ENCODE peak calls at places on chromosomes 4 and X, in five cellular contexts. One of them, this sample, is unnamed.

GRCh38 chr4:140078366-140078765 is 75.6 kb downstream of the MAML3 start:
- DNase-seq in fibroblast of the conjunctiva: no peak
- DNase-seq in C1 segment of cervical spinal cord: no peak
- DNase-seq in putamen: no peak
- DNase-seq in stimulated activated naive B cell treated with anti-CD40 and anti-IgM and Interleukin-4, amounts not matched to agents 10 μg/mL and 1 μg/mL and 100 μg/mL, for 72 hours: no peak
- DNase-seq in this sample: peak

GRCh38 chr4:147768113-147768512 is 36.2 kb downstream of the ARHGAP10 start:
- DNase-seq in C1 segment of cervical spinal cord: no peak
- DNase-seq in fibroblast of the conjunctiva: no peak
- DNase-seq in stimulated activated naive B cell treated with anti-CD40 and anti-IgM and Interleukin-4, amounts not matched to agents 10 μg/mL and 1 μg/mL and 100 μg/mL, for 72 hours: no peak
- DNase-seq in putamen: no peak
- DNase-seq in this sample: peak

GRCh38 chrX:261167-261857 is 19.9 kb upstream of the PLCXD1 start:
- DNase-seq in stimulated activated naive B cell treated with anti-CD40 and anti-IgM and Interleukin-4, amounts not matched to agents 10 μg/mL and 1 μg/mL and 100 μg/mL, for 72 hours: no peak
- DNase-seq in C1 segment of cervical spinal cord: no peak
- DNase-seq in fibroblast of the conjunctiva: no peak
- DNase-seq in putamen: no peak
- DNase-seq in this sample: no peak

GRCh38 chrX:128287693-128288092 is 235.5 kb upstream of the ACTRT1 start:
- DNase-seq in putamen: no peak
- DNase-seq in C1 segment of cervical spinal cord: no peak
- DNase-seq in fibroblast of the conjunctiva: no peak
- DNase-seq in stimulated activated naive B cell treated with anti-CD40 and anti-IgM and Interleukin-4, amounts not matched to agents 10 μg/mL and 1 μg/mL and 100 μg/mL, for 72 hours: no peak
- DNase-seq in this sample: no peak

GRCh38 chr4:113908829-113909228 is 70.6 kb downstream of the ARSJ start:
- DNase-seq in stimulated activated naive B cell treated with anti-CD40 and anti-IgM and Interleukin-4, amounts not matched to agents 10 μg/mL and 1 μg/mL and 100 μg/mL, for 72 hours: no peak
- DNase-seq in putamen: no peak
- DNase-seq in C1 segment of cervical spinal cord: no peak
- DNase-seq in fibroblast of the conjunctiva: no peak
- DNase-seq in this sample: no peak

GRCh38 chr4:127400736-127401346 is 231.9 kb upstream of the INTU start:
- DNase-seq in putamen: no peak
- DNase-seq in stimulated activated naive B cell treated with anti-CD40 and anti-IgM and Interleukin-4, amounts not matched to agents 10 μg/mL and 1 μg/mL and 100 μg/mL, for 72 hours: peak
- DNase-seq in C1 segment of cervical spinal cord: no peak
- DNase-seq in fibroblast of the conjunctiva: peak
- DNase-seq in this sample: peak

GRCh38 chr4:173371292-173372192 is 788 bp downstream of the SAP30 start:
- DNase-seq in stimulated activated naive B cell treated with anti-CD40 and anti-IgM and Interleukin-4, amounts not matched to agents 10 μg/mL and 1 μg/mL and 100 μg/mL, for 72 hours: peak
- DNase-seq in C1 segment of cervical spinal cord: peak
- DNase-seq in fibroblast of the conjunctiva: peak
- DNase-seq in putamen: peak
- DNase-seq in this sample: peak

GRCh38 chr4:148375581-148375980 is 66.6 kb downstream of the NR3C2 start:
- DNase-seq in C1 segment of cervical spinal cord: no peak
- DNase-seq in stimulated activated naive B cell treated with anti-CD40 and anti-IgM and Interleukin-4, amounts not matched to agents 10 μg/mL and 1 μg/mL and 100 μg/mL, for 72 hours: no peak
- DNase-seq in fibroblast of the conjunctiva: no peak
- DNase-seq in putamen: no peak
- DNase-seq in this sample: no peak

GRCh38 chrX:17328837-17329236 is 46.2 kb upstream of the NHS start:
- DNase-seq in stimulated activated naive B cell treated with anti-CD40 and anti-IgM and Interleukin-4, amounts not matched to agents 10 μg/mL and 1 μg/mL and 100 μg/mL, for 72 hours: no peak
- DNase-seq in C1 segment of cervical spinal cord: no peak
- DNase-seq in putamen: no peak
- DNase-seq in fibroblast of the conjunctiva: no peak
- DNase-seq in this sample: no peak

GRCh38 chrX:44312421-44312820 is 31.1 kb downstream of the EFHC2 start:
- DNase-seq in stimulated activated naive B cell treated with anti-CD40 and anti-IgM and Interleukin-4, amounts not matched to agents 10 μg/mL and 1 μg/mL and 100 μg/mL, for 72 hours: no peak
- DNase-seq in putamen: no peak
- DNase-seq in fibroblast of the conjunctiva: no peak
- DNase-seq in C1 segment of cervical spinal cord: no peak
- DNase-seq in this sample: no peak

GRCh38 chrX:32778965-32779364 is 432.4 kb downstream of the DMD start:
- DNase-seq in fibroblast of the conjunctiva: no peak
- DNase-seq in stimulated activated naive B cell treated with anti-CD40 and anti-IgM and Interleukin-4, amounts not matched to agents 10 μg/mL and 1 μg/mL and 100 μg/mL, for 72 hours: no peak
- DNase-seq in putamen: no peak
- DNase-seq in C1 segment of cervical spinal cord: no peak
- DNase-seq in this sample: no peak

GRCh38 chr4:105140684-105141490 is 5.8 kb upstream of the TET2 start:
- DNase-seq in C1 segment of cervical spinal cord: no peak
- DNase-seq in stimulated activated naive B cell treated with anti-CD40 and anti-IgM and Interleukin-4, amounts not matched to agents 10 μg/mL and 1 μg/mL and 100 μg/mL, for 72 hours: no peak
- DNase-seq in fibroblast of the conjunctiva: no peak
- DNase-seq in putamen: peak
- DNase-seq in this sample: peak

GRCh38 chrX:16512401-16512776 is 137.6 kb upstream of the S100G start:
- DNase-seq in fibroblast of the conjunctiva: no peak
- DNase-seq in putamen: no peak
- DNase-seq in stimulated activated naive B cell treated with anti-CD40 and anti-IgM and Interleukin-4, amounts not matched to agents 10 μg/mL and 1 μg/mL and 100 μg/mL, for 72 hours: no peak
- DNase-seq in C1 segment of cervical spinal cord: no peak
- DNase-seq in this sample: no peak

GRCh38 chr4:48653217-48654014 is 126.7 kb downstream of the FRYL start:
- DNase-seq in C1 segment of cervical spinal cord: peak
- DNase-seq in putamen: peak
- DNase-seq in stimulated activated naive B cell treated with anti-CD40 and anti-IgM and Interleukin-4, amounts not matched to agents 10 μg/mL and 1 μg/mL and 100 μg/mL, for 72 hours: no peak
- DNase-seq in fibroblast of the conjunctiva: peak
- DNase-seq in this sample: peak

GRCh38 chrX:8738588-8739189 is 6.8 kb upstream of the ANOS1 start:
- DNase-seq in stimulated activated naive B cell treated with anti-CD40 and anti-IgM and Interleukin-4, amounts not matched to agents 10 μg/mL and 1 μg/mL and 100 μg/mL, for 72 hours: no peak
- DNase-seq in putamen: peak
- DNase-seq in fibroblast of the conjunctiva: peak
- DNase-seq in C1 segment of cervical spinal cord: no peak
- DNase-seq in this sample: no peak

GRCh38 chr4:110632506-110633357 is 9.9 kb upstream of the PITX2 start:
- DNase-seq in putamen: no peak
- DNase-seq in fibroblast of the conjunctiva: no peak
- DNase-seq in stimulated activated naive B cell treated with anti-CD40 and anti-IgM and Interleukin-4, amounts not matched to agents 10 μg/mL and 1 μg/mL and 100 μg/mL, for 72 hours: no peak
- DNase-seq in C1 segment of cervical spinal cord: no peak
- DNase-seq in this sample: no peak

GRCh38 chr4:3742610-3743009 is 23.6 kb upstream of the ADRA2C start:
- DNase-seq in stimulated activated naive B cell treated with anti-CD40 and anti-IgM and Interleukin-4, amounts not matched to agents 10 μg/mL and 1 μg/mL and 100 μg/mL, for 72 hours: no peak
- DNase-seq in fibroblast of the conjunctiva: no peak
- DNase-seq in putamen: no peak
- DNase-seq in C1 segment of cervical spinal cord: no peak
- DNase-seq in this sample: no peak

GRCh38 chrX:39936886-39937770 is 160.6 kb downstream of the BCOR start:
- DNase-seq in fibroblast of the conjunctiva: no peak
- DNase-seq in stimulated activated naive B cell treated with anti-CD40 and anti-IgM and Interleukin-4, amounts not matched to agents 10 μg/mL and 1 μg/mL and 100 μg/mL, for 72 hours: no peak
- DNase-seq in putamen: no peak
- DNase-seq in C1 segment of cervical spinal cord: no peak
- DNase-seq in this sample: no peak

GRCh38 chrX:123077671-123078070 is 106.4 kb upstream of the GRIA3 start:
- DNase-seq in stimulated activated naive B cell treated with anti-CD40 and anti-IgM and Interleukin-4, amounts not matched to agents 10 μg/mL and 1 μg/mL and 100 μg/mL, for 72 hours: no peak
- DNase-seq in putamen: no peak
- DNase-seq in fibroblast of the conjunctiva: no peak
- DNase-seq in C1 segment of cervical spinal cord: no peak
- DNase-seq in this sample: no peak